ENCODE peak calls at places on chromosomes 3 and 15, in ten cellular contexts. W is neural crest cell; O is T-helper 1 cell; B is AG09319; C is DMS 273 treated with DMSO at 0.1 percent for 48 hours; S is activated naive CD4-positive, alpha-beta T cell treated with anti-CD3 and anti-CD28 coated beads, Interleukin-2, amount 50 U/mL, for 72 hours; M is amygdala; L is CD4-positive, CD25-positive, alpha-beta regulatory T cell; G is epithelial cell of esophagus; U is NCI-H1105. Q is an unnamed sample.

GRCh38 chr3:160180581-160181216 is 44.5 kb upstream of the C3orf80 start:
- DNase-seq in U (no peak), M (no peak), C (no peak), B (peak), G (no peak), S (no peak), W (no peak), L (no peak), O (no peak), Q (no peak)

GRCh38 chr3:186108106-186108940 is 566 bp downstream of the ETV5 start:
- DNase-seq in M (no peak), O (no peak), C (no peak), S (peak), W (peak), G (peak), L (peak), U (peak), B (no peak), Q (peak)

GRCh38 chr15:85454403-85454802 is 74.0 kb downstream of the AKAP13 start:
- DNase-seq in S (no peak), G (no peak), C (no peak), B (no peak), U (no peak), O (no peak), W (no peak), L (no peak), M (no peak), Q (no peak)

GRCh38 chr3:105518806-105519418 is 152.2 kb downstream of the ALCAM start:
- DNase-seq in C (peak), B (peak), M (no peak), G (peak), O (no peak), U (peak), W (no peak), S (peak), L (peak), Q (no peak)

GRCh38 chr3:106825962-106826605 is 551.2 kb upstream of the CCDC54 start:
- DNase-seq in C (peak), B (no peak), W (no peak), O (no peak), G (peak), S (no peak), M (no peak), L (no peak), U (no peak), Q (no peak)

GRCh38 chr3:66473181-66473580 is 27.6 kb downstream of the LRIG1 start:
- DNase-seq in O (no peak), B (no peak), G (no peak), M (no peak), C (no peak), W (no peak), U (no peak), S (no peak), L (no peak), Q (no peak)

GRCh38 chr3:163508212-163508611 is 1570.1 kb downstream of the SI start:
- DNase-seq in L (no peak), S (no peak), W (no peak), M (no peak), B (no peak), U (peak), G (no peak), C (peak), O (no peak), Q (no peak)

GRCh38 chr3:60304103-60304502 is 947.1 kb downstream of the FHIT start:
- DNase-seq in M (no peak), L (no peak), G (no peak), B (peak), O (no peak), C (no peak), U (no peak), S (no peak), W (no peak), Q (no peak)

GRCh38 chr15:88790486-88790885 is 12.8 kb upstream of the ACAN start:
- DNase-seq in C (no peak), U (no peak), G (no peak), S (no peak), M (no peak), L (no peak), O (no peak), W (no peak), B (no peak), Q (no peak)

GRCh38 chr3:126389112-126389791 is 5.5 kb upstream of the CFAP100 start:
- DNase-seq in G (peak), B (peak), W (peak), M (peak), O (no peak), L (peak), U (no peak), S (peak), C (peak), Q (peak)

GRCh38 chr3:2741520-2741919 is 368.7 kb downstream of the IL5RA start:
- DNase-seq in L (no peak), G (no peak), O (no peak), B (no peak), W (no peak), U (no peak), S (no peak), M (no peak), C (no peak), Q (no peak)

GRCh38 chr3:189621948-189622603 is 9.1 kb upstream of the TP63 start:
- DNase-seq in B (no peak), L (no peak), G (no peak), C (no peak), M (no peak), O (no peak), S (no peak), U (no peak), W (no peak), Q (no peak)

GRCh38 chr3:149243540-149243939 is 21.9 kb upstream of the CP start:
- DNase-seq in B (no peak), M (no peak), W (no peak), L (no peak), U (no peak), G (no peak), S (no peak), O (no peak), C (no peak), Q (no peak)

GRCh38 chr15:97059276-97059675 is 728.8 kb downstream of the NR2F2 start:
- DNase-seq in S (no peak), B (no peak), U (no peak), C (no peak), M (no peak), O (no peak), G (no peak), W (no peak), L (no peak), Q (no peak)

GRCh38 chr15:76932090-76932966 is 779 bp downstream of the RCN2 start:
- DNase-seq in W (no peak), S (no peak), G (peak), L (peak), B (no peak), O (no peak), M (no peak), C (no peak), U (no peak), Q (no peak)

GRCh38 chr15:58724471-58724870 is 25.0 kb downstream of the ADAM10 start:
- DNase-seq in U (no peak), O (no peak), C (no peak), G (no peak), S (no peak), M (no peak), L (no peak), B (no peak), W (no peak), Q (no peak)

GRCh38 chr3:36373084-36373483 is 7.2 kb upstream of the STAC start:
- DNase-seq in S (no peak), L (no peak), G (peak), U (no peak), M (no peak), C (no peak), W (no peak), B (no peak), O (no peak), Q (no peak)

GRCh38 chr15:30962079-30962478 is 29.3 kb downstream of the MTMR10 start:
- DNase-seq in C (peak), W (no peak), L (no peak), S (no peak), M (no peak), B (no peak), O (no peak), G (peak), U (no peak), Q (no peak)

GRCh38 chr15:38814891-38815290 is 250.3 kb upstream of the RASGRP1 start:
- DNase-seq in G (no peak), O (no peak), M (no peak), L (no peak), W (no peak), S (no peak), B (no peak), C (no peak), U (no peak), Q (no peak)

GRCh38 chr3:188184160-188184559 is 30.2 kb downstream of the LPP start:
- DNase-seq in B (no peak), O (no peak), C (no peak), W (no peak), G (no peak), M (no peak), S (no peak), L (no peak), U (no peak), Q (no peak)

GRCh38 chr15:66907826-66908502 is 157.4 kb upstream of the SMAD3 start:
- DNase-seq in S (no peak), B (no peak), U (no peak), O (no peak), W (no peak), C (peak), L (no peak), M (peak), G (no peak), Q (no peak)

GRCh38 chr3:171134170-171134569 is 107.7 kb upstream of the SLC2A2 start:
- DNase-seq in U (no peak), L (no peak), O (no peak), B (no peak), S (no peak), M (no peak), G (peak), C (no peak), W (no peak), Q (no peak)

GRCh38 chr15:44595656-44596510 is 58.9 kb downstream of the EIF3J start:
- DNase-seq in C (no peak), U (no peak), S (no peak), B (no peak), W (no peak), M (no peak), O (no peak), L (no peak), G (no peak), Q (no peak)

GRCh38 chr3:134905647-134905935 is 110.5 kb downstream of the EPHB1 start:
- DNase-seq in O (no peak), M (no peak), G (no peak), W (no peak), U (no peak), C (no peak), S (no peak), L (no peak), B (no peak), Q (no peak)

GRCh38 chr15:49040151-49040550 is 6.1 kb downstream of the SECISBP2L start:
- DNase-seq in B (no peak), G (no peak), W (no peak), C (no peak), S (no peak), L (no peak), O (no peak), U (no peak), M (no peak), Q (no peak)

GRCh38 chr3:111412656-111413055 is 129.3 kb upstream of the CD96 start:
- DNase-seq in L (no peak), B (no peak), O (no peak), M (no peak), C (no peak), W (no peak), U (no peak), S (no peak), G (peak), Q (no peak)

GRCh38 chr3:43869491-43869890 is 178.8 kb downstream of the ABHD5 start:
- DNase-seq in W (no peak), U (no peak), L (no peak), S (no peak), M (no peak), G (peak), O (no peak), B (no peak), C (no peak), Q (no peak)

GRCh38 chr15:64807051-64807749 is 18.2 kb downstream of the PIF1 start:
- DNase-seq in C (no peak), O (no peak), M (no peak), U (no peak), W (no peak), G (no peak), B (no peak), L (no peak), S (no peak), Q (no peak)

GRCh38 chr3:5972586-5972985 is 785.1 kb downstream of the EDEM1 start:
- DNase-seq in C (no peak), S (no peak), M (no peak), B (no peak), L (no peak), W (no peak), U (no peak), O (no peak), G (no peak), Q (no peak)

GRCh38 chr3:189714991-189715961 is 84.1 kb downstream of the TP63 start:
- DNase-seq in L (no peak), M (no peak), O (no peak), G (peak), C (no peak), U (no peak), B (peak), W (no peak), S (no peak), Q (no peak)

GRCh38 chr15:65366122-65366892 is 11.5 kb downstream of the IGDCC3 start:
- DNase-seq in U (no peak), M (no peak), O (no peak), G (no peak), L (no peak), W (no peak), C (no peak), S (no peak), B (no peak), Q (no peak)

GRCh38 chr3:127671523-127672428 is 976 bp upstream of the ABTB1 start:
- DNase-seq in C (no peak), S (peak), U (peak), O (no peak), M (peak), G (no peak), L (peak), B (no peak), W (no peak), Q (no peak)

GRCh38 chr15:48427960-48428547 is 96.8 kb downstream of the DUT start:
- DNase-seq in M (no peak), S (no peak), W (no peak), C (no peak), G (peak), O (no peak), L (no peak), B (peak), U (no peak), Q (no peak)

GRCh38 chr3:55885721-55886120 is 398.6 kb upstream of the WNT5A start:
- DNase-seq in U (peak), G (peak), O (no peak), B (peak), W (no peak), M (no peak), S (no peak), L (no peak), C (no peak), Q (no peak)

GRCh38 chr3:26625187-26625586 is 2.6 kb downstream of the LRRC3B start:
- DNase-seq in W (no peak), S (no peak), O (no peak), G (no peak), M (peak), U (no peak), C (no peak), L (no peak), B (no peak), Q (no peak)

GRCh38 chr3:69137006-69137405 is 14.6 kb upstream of the LMOD3 start:
- DNase-seq in C (no peak), B (no peak), U (no peak), L (no peak), G (no peak), S (no peak), W (no peak), O (no peak), M (no peak), Q (no peak)

GRCh38 chr3:15800327-15800726 is 2.5 kb upstream of the ANKRD28 start:
- DNase-seq in M (no peak), W (no peak), G (no peak), O (no peak), U (no peak), C (no peak), L (no peak), B (no peak), S (no peak), Q (no peak)

GRCh38 chr3:172094621-172095557 is 55.5 kb downstream of the FNDC3B start:
- DNase-seq in C (no peak), M (no peak), G (no peak), O (no peak), L (no peak), S (no peak), B (no peak), U (no peak), W (no peak), Q (no peak)

GRCh38 chr3:57962448-57962834 is 45.8 kb upstream of the FLNB start:
- DNase-seq in L (no peak), O (no peak), C (no peak), W (no peak), B (no peak), S (no peak), M (no peak), U (no peak), G (no peak), Q (no peak)